ENCODE peak calls at places on chromosomes 5 and 9, in six cellular contexts. L is T-helper 1 cell, I is cardiac septum, N is astrocyte, F is AML-193, Q is NCI-H748 treated with DMSO at 0.1 percent for 48 hours. Z is an unnamed sample.

GRCh38 chr9:77943053-77943452 is 88.6 kb downstream of the GNAQ start:
- DNase-seq in N (no peak), I (no peak), F (no peak), L (no peak), Q (no peak), Z (peak; percentile 56)

GRCh38 chr5:206927-207536 is 10.9 kb downstream of the CCDC127 start:
- DNase-seq in N (no peak), F (no peak), Q (no peak), L (no peak), I (no peak), Z (no peak)

GRCh38 chr9:34363619-34364351 is 12.9 kb downstream of the MYORG start:
- DNase-seq in I (no peak), L (no peak), F (no peak), N (no peak), Q (no peak), Z (no peak)

GRCh38 chr5:149999359-149999758 is 1.1 kb downstream of the TIGD6 start:
- DNase-seq in I (no peak), F (no peak), L (no peak), N (no peak), Q (no peak), Z (no peak)

GRCh38 chr9:133253268-133253667 is 21.7 kb downstream of the ABO start:
- DNase-seq in Q (no peak), N (no peak), I (no peak), L (no peak), F (no peak), Z (no peak)

GRCh38 chr9:84174486-84174885 is 166.1 kb downstream of the SLC28A3 start:
- DNase-seq in F (peak; percentile 53), I (no peak), L (no peak), N (no peak), Q (no peak), Z (peak; percentile 63)

GRCh38 chr5:158013939-158014338 is 155.0 kb upstream of the CLINT1 start:
- DNase-seq in F (no peak), L (no peak), I (no peak), N (peak; percentile 42), Q (no peak), Z (peak; percentile 54)

GRCh38 chr5:37133939-37134338 is 115.2 kb downstream of the CPLANE1 start:
- DNase-seq in F (no peak), Q (no peak), I (no peak), N (peak; percentile 40), L (no peak), Z (peak; percentile 55)

GRCh38 chr9:97293207-97293721 is 14.2 kb upstream of the CCDC180 start:
- DNase-seq in Q (peak; percentile 62), N (peak; percentile 17), L (no peak), I (no peak), F (no peak), Z (peak; percentile 25)

GRCh38 chr5:32837211-32837610 is 126.1 kb downstream of the NPR3 start:
- DNase-seq in Q (no peak), L (no peak), F (no peak), I (no peak), N (no peak), Z (no peak)

GRCh38 chr5:126656397-126657007 is 55.8 kb downstream of the PHAX start:
- DNase-seq in L (peak; percentile 15), N (peak; percentile 14), F (peak; percentile 36), Q (peak; percentile 16), I (no peak), Z (peak; percentile 70)

GRCh38 chr9:92603100-92603499 is 66.8 kb downstream of the IPPK start:
- DNase-seq in N (no peak), I (no peak), F (no peak), Q (no peak), L (no peak), Z (no peak)

GRCh38 chr9:97307091-97307490 is 368 bp upstream of the CCDC180 start:
- DNase-seq in I (no peak), N (peak; percentile 49), L (no peak), Q (no peak), F (no peak), Z (peak; percentile 70)

GRCh38 chr5:151274666-151275065 is 21.7 kb downstream of the GM2A start:
- DNase-seq in I (no peak), N (no peak), Q (no peak), F (no peak), L (no peak), Z (no peak)

GRCh38 chr5:171128136-171128535 is 180.9 kb upstream of the TLX3 start:
- DNase-seq in F (no peak), L (no peak), I (no peak), N (no peak), Q (no peak), Z (no peak)

GRCh38 chr5:122896598-122897282 is 51.3 kb downstream of the SNX24 start:
- DNase-seq in L (no peak), F (peak; percentile 30), I (no peak), N (peak; percentile 18), Q (no peak), Z (peak; percentile 20)

GRCh38 chr5:166074839-166075481 is 2216.5 kb upstream of the WWC1 start:
- DNase-seq in N (no peak), L (no peak), I (no peak), F (no peak), Q (no peak), Z (no peak)

GRCh38 chr9:90815183-90815943 is 13.7 kb downstream of the SYK start:
- DNase-seq in I (no peak), F (peak; percentile 76), Q (no peak), L (no peak), N (no peak), Z (no peak)

GRCh38 chr5:57735754-57736153 is 253.1 kb upstream of the ACTBL2 start:
- DNase-seq in N (peak; percentile 95), L (no peak), I (no peak), Q (no peak), F (no peak), Z (peak; percentile 96)

GRCh38 chr9:125950880-125951471 is 203.8 kb downstream of the PBX3 start:
- DNase-seq in N (no peak), I (no peak), L (no peak), F (no peak), Q (no peak), Z (no peak)

GRCh38 chr9:93110400-93110855 is 14.4 kb downstream of the CARD19 start:
- DNase-seq in Q (no peak), F (no peak), N (no peak), L (no peak), I (peak; percentile 68), Z (no peak)

GRCh38 chr5:107135391-107135790 is 535.3 kb downstream of the EFNA5 start:
- DNase-seq in Q (no peak), L (no peak), I (no peak), F (no peak), N (peak; percentile 60), Z (peak; percentile 71)

GRCh38 chr9:81625969-81626368 is 63.4 kb downstream of the TLE1 start:
- DNase-seq in F (no peak), Q (no peak), L (no peak), N (no peak), I (no peak), Z (no peak)

GRCh38 chr5:174311531-174312269 is 266.2 kb downstream of the NSG2 start:
- DNase-seq in I (no peak), Q (peak; percentile 65), L (peak; percentile 36), N (no peak), F (no peak), Z (peak; percentile 58)

GRCh38 chr5:104569621-104570020 is 1007.0 kb upstream of the NUDT12 start:
- DNase-seq in L (no peak), N (peak; percentile 16), Q (no peak), I (no peak), F (no peak), Z (peak; percentile 35)

GRCh38 chr9:113993838-113994540 is 84.1 kb downstream of the AMBP start:
- DNase-seq in I (peak; percentile 89), F (no peak), N (peak; percentile 77), Q (no peak), L (no peak), Z (peak; percentile 72)

GRCh38 chr5:139116256-139116655 is 81.9 kb downstream of the SIL1 start:
- DNase-seq in L (no peak), I (no peak), Q (no peak), F (no peak), N (no peak), Z (no peak)

GRCh38 chr9:75239176-75239575 is 150.9 kb downstream of the OSTF1 start:
- DNase-seq in Q (no peak), N (peak; percentile 5), F (peak; percentile 35), L (no peak), I (no peak), Z (peak; percentile 9)

Z was measured in fibroblast of lung.